ENCODE peak calls at places on chromosomes 6 and 20, in six cellular contexts. H, P, E, R, X and U are unnamed samples.
A peak's percentile ranks its signal among the peaks of the same experiment; 100 is the strongest.

GRCh38 chr20:1185781-1186334 is 1.1 kb upstream of the TMEM74B start:
- DNase-seq in R (peak; percentile 40), X (peak; percentile 33), P (peak; percentile 76), E (peak; percentile 59), H (peak; percentile 71), U (no peak)

GRCh38 chr20:44615169-44615791 is 32.9 kb downstream of the PKIG start:
- DNase-seq in E (peak; percentile 54), H (no peak), X (peak; percentile 56), P (peak; percentile 40), R (no peak), U (no peak)

GRCh38 chr6:6599468-6599873 is 11.0 kb downstream of the LY86 start:
- DNase-seq in R (peak; percentile 67), P (no peak), X (no peak), H (no peak), E (no peak), U (no peak)

GRCh38 chr6:126118058-126118759 is 131.9 kb downstream of the TRMT11 start:
- DNase-seq in R (no peak), H (peak; percentile 43), E (no peak), P (no peak), X (no peak), U (no peak)

GRCh38 chr6:133214267-133214666 is 26.9 kb upstream of the EYA4 start:
- DNase-seq in H (no peak), R (no peak), E (no peak), P (no peak), X (no peak), U (no peak)

GRCh38 chr6:13717787-13718458 is 6.3 kb upstream of the RANBP9 start:
- DNase-seq in X (no peak), H (peak; percentile 17), R (no peak), E (no peak), P (no peak), U (no peak)

GRCh38 chr20:51494241-51495110 is 48.0 kb downstream of the NFATC2 start:
- DNase-seq in H (no peak), P (no peak), E (no peak), R (no peak), X (peak; percentile 69), U (peak; percentile 78)

GRCh38 chr20:12997128-12997655 is 11.6 kb upstream of the SPTLC3 start:
- DNase-seq in X (no peak), H (no peak), R (no peak), E (no peak), P (no peak), U (no peak)

GRCh38 chr20:55140631-55141030 is 665.2 kb downstream of the DOK5 start:
- DNase-seq in X (no peak), P (no peak), E (no peak), H (no peak), R (no peak), U (no peak)

GRCh38 chr20:59634435-59635005 is 30.2 kb downstream of the PHACTR3 start:
- DNase-seq in H (no peak), R (no peak), E (no peak), X (no peak), P (no peak), U (peak; percentile 43)

GRCh38 chr6:157075549-157076426 is 247.5 kb downstream of the TMEM242 start:
- DNase-seq in R (no peak), H (no peak), X (no peak), E (no peak), P (no peak), U (no peak)

GRCh38 chr6:167850792-167851191 is 24.1 kb downstream of the AFDN start:
- DNase-seq in E (no peak), H (no peak), X (no peak), P (no peak), R (no peak), U (no peak)

GRCh38 chr20:11978496-11978895 is 60.8 kb downstream of the BTBD3 start:
- DNase-seq in X (no peak), R (no peak), E (no peak), H (no peak), P (no peak), U (no peak)

GRCh38 chr20:10228330-10228729 is 9.7 kb downstream of the SNAP25 start:
- DNase-seq in R (no peak), E (no peak), H (no peak), X (no peak), P (no peak), U (no peak)

GRCh38 chr6:35052694-35053565 is 88.2 kb downstream of the TCP11 start:
- DNase-seq in H (peak; percentile 75), R (peak; percentile 50), P (no peak), X (no peak), E (no peak), U (no peak)

GRCh38 chr20:38961530-38962043 is 557 bp upstream of the DHX35 start:
- DNase-seq in P (no peak), E (no peak), X (no peak), R (no peak), H (no peak), U (no peak)

GRCh38 chr6:33420493-33421343 is 853 bp downstream of the SYNGAP1 start:
- DNase-seq in H (no peak), X (no peak), R (no peak), E (no peak), P (no peak), U (no peak)

GRCh38 chr20:59578602-59579403 is 25.5 kb upstream of the PHACTR3 start:
- DNase-seq in R (no peak), E (no peak), H (no peak), P (no peak), X (no peak), U (peak; percentile 82)

GRCh38 chr20:14142964-14143627 is 147.8 kb downstream of the MACROD2 start:
- DNase-seq in R (peak; percentile 11), H (peak; percentile 59), X (no peak), E (no peak), P (no peak), U (no peak)

GRCh38 chr6:122878809-122879208 is 89.8 kb downstream of the SMPDL3A start:
- DNase-seq in R (no peak), P (no peak), X (no peak), E (no peak), H (no peak), U (no peak)

GRCh38 chr6:142279350-142280180 is 22.2 kb upstream of the ADGRG6 start:
- DNase-seq in X (no peak), R (no peak), P (no peak), H (peak; percentile 45), E (no peak), U (no peak)

GRCh38 chr6:14804444-14805210 is 441.2 kb upstream of the JARID2 start:
- DNase-seq in X (no peak), H (peak; percentile 92), E (peak; percentile 90), R (peak; percentile 63), P (peak; percentile 77), U (no peak)

GRCh38 chr6:113936093-113936934 is 34.6 kb downstream of the HDAC2 start:
- DNase-seq in R (peak; percentile 5), X (peak; percentile 27), H (peak; percentile 69), P (no peak), E (no peak), U (no peak)

GRCh38 chr6:33860706-33861474 is 57.1 kb upstream of the MLN start:
- DNase-seq in E (no peak), R (peak; percentile 15), X (peak; percentile 41), P (no peak), H (peak; percentile 14), U (no peak)

GRCh38 chr6:126797981-126798380 is 320.5 kb upstream of the RSPO3 start:
- DNase-seq in X (no peak), H (no peak), P (no peak), R (no peak), E (no peak), U (no peak)

GRCh38 chr20:61575151-61575937 is 323.3 kb downstream of the CDH4 start:
- DNase-seq in R (no peak), H (no peak), X (no peak), P (no peak), E (no peak), U (no peak)

GRCh38 chr20:16556299-16556698 is 16.9 kb downstream of the KIF16B start:
- DNase-seq in E (no peak), X (no peak), P (no peak), H (peak; percentile 92), R (no peak), U (no peak)

GRCh38 chr6:27651371-27651732 is 178.4 kb upstream of the ZNF184 start:
- DNase-seq in E (no peak), R (no peak), P (no peak), X (no peak), H (peak; percentile 14), U (no peak)

GRCh38 chr6:6696867-6697531 is 108.5 kb downstream of the LY86 start:
- DNase-seq in P (peak; percentile 86), X (no peak), E (peak; percentile 65), H (peak; percentile 73), R (peak; percentile 69), U (no peak)

GRCh38 chr6:49915035-49915434 is 48.7 kb upstream of the CRISP1 start:
- DNase-seq in P (no peak), H (no peak), R (no peak), X (no peak), E (no peak), U (no peak)

DNA sequence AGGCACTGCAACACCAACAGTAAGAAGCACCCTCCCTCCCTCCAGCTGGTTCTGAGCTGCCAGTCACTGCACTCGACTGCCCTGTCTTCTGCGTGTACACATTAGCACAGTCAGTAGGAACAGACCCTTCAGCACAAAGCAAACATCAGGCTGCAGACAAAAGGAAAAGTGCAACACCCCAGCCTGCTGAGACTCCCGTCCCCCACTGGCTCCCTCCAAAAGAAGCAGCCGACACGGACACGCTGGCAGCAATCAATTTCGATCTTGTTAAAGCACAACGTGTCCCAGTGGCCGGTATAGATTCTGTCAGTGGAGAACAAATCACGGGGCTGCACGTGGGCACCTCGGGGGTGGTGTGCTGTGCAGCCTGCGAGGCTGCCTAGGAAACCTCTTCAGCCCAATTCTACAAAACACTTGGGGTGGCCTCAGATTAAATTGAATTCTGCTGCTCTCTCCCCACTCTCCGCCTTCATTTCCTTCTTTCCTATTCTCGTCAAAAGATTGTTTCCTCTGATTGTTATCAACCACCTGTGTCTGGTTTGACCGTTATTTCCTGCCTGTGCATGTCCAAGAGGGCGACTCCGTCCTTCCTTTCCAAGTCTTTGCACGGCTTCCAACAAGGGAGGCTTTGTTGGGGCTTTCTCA is 38.7 kb downstream of the TRAF3IP2 start:
- DNase-seq in E (no peak), P (peak; percentile 69), R (no peak), H (no peak), X (peak; percentile 18), U (no peak)
- H3K27ac ChIP-seq in E (peak overlapping the region; percentile 62), P (peak overlapping the region; percentile 49), R (no peak overlapping the region), H (no peak overlapping the region), X (no peak overlapping the region), U (peak overlapping the region; percentile 69)

GRCh38 chr6:138371452-138371711 is 6.3 kb upstream of the SMIM28 start:
- DNase-seq in X (no peak), H (no peak), P (no peak), R (no peak), E (no peak), U (no peak)
- H3K27ac ChIP-seq in X (no peak overlapping the region), H (no peak overlapping the region), P (no peak overlapping the region), R (no peak overlapping the region), E (no peak overlapping the region), U (no peak overlapping the region)

DNA sequence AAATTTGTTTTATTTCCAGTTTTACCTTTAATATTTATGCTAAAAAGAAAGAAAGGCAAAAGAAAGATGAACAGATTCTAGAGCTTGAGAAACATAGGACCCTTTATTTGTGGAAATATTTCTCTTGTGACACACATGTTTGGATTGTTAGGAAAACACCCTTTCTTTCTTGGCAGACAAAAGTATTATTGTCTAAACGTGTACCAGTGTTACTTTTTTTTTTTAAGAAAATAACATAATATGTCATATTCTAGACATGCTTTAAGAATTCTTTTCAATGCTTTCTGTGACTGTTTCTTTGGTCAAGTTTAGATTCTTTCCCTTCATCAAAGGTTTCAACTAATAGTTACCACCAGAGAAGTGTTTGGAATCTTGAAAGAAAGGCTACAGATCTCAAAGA is 183.4 kb upstream of the CNR1 start:
- DNase-seq in X (no peak), R (no peak), P (no peak), H (no peak), E (no peak), U (no peak)
- H3K27ac ChIP-seq in X (no peak overlapping the region), R (no peak overlapping the region), P (no peak overlapping the region), H (no peak overlapping the region), E (no peak overlapping the region), U (peak overlapping the region; percentile 67)

GRCh38 chr6:21928715-21929298 is 335.3 kb downstream of the SOX4 start:
- DNase-seq in E (no peak), P (no peak), R (no peak), H (no peak), X (no peak), U (no peak)
- H3K27ac ChIP-seq in E (no peak overlapping the region), P (no peak overlapping the region), R (no peak overlapping the region), H (no peak overlapping the region), X (no peak overlapping the region), U (no peak overlapping the region)